ENCODE peak calls at places on chromosome 5, in four cellular contexts. B, G, J and D are unnamed samples.

GRCh38 chr5:118199801-118200200 is 788.5 kb downstream of the DTWD2 start:
- DNase-seq in G (no peak), B (no peak), J (no peak), D (no peak)

GRCh38 chr5:180596668-180597231 is 5.5 kb upstream of the SCGB3A1 start:
- DNase-seq in B (no peak), G (no peak), J (peak; percentile 4), D (no peak)

GRCh38 chr5:6713274-6714181 is at the start of gene TENT4A:
- DNase-seq in G (no peak), J (no peak), B (no peak), D (peak; percentile 81)

GRCh38 chr5:141864371-141865370 is 13.5 kb downstream of the PCDH1 start:
- DNase-seq in J (no peak), G (no peak), B (peak; percentile 30), D (no peak)

GRCh38 chr5:157511656-157512644 is 51.9 kb downstream of the NIPAL4 start:
- DNase-seq in G (no peak), J (peak; percentile 59), B (peak; percentile 92), D (peak; percentile 95)

GRCh38 chr5:73390989-73391388 is 57.6 kb downstream of the FOXD1 start:
- DNase-seq in G (no peak), J (no peak), B (no peak), D (no peak)

GRCh38 chr5:73450672-73451217 is 2.2 kb upstream of the FOXD1 start:
- DNase-seq in G (no peak), J (no peak), B (no peak), D (no peak)

GRCh38 chr5:127428748-127429147 is 88.7 kb upstream of the PRRC1 start:
- DNase-seq in G (no peak), B (no peak), J (no peak), D (no peak)

GRCh38 chr5:171845857-171846785 is 60.5 kb downstream of the SMIM23 start:
- DNase-seq in G (no peak), B (no peak), J (no peak), D (no peak)

GRCh38 chr5:134500699-134501430 is 24.6 kb upstream of the JADE2 start:
- DNase-seq in G (no peak), B (no peak), J (no peak), D (no peak)

GRCh38 chr5:81788271-81788670 is 37.4 kb upstream of the SSBP2 start:
- DNase-seq in G (no peak), B (no peak), J (no peak), D (no peak)

GRCh38 chr5:164202338-164202737 is 696.9 kb downstream of the MAT2B start:
- DNase-seq in B (no peak), G (no peak), J (no peak), D (no peak)

GRCh38 chr5:38434981-38435710 is 121.3 kb downstream of the LIFR start:
- DNase-seq in J (no peak), B (no peak), G (no peak), D (no peak)

GRCh38 chr5:106307265-106307664 is 1363.5 kb downstream of the EFNA5 start:
- DNase-seq in G (no peak), B (no peak), J (no peak), D (no peak)